ENCODE peak calls at places on chromosomes 13 and 19, in six cellular contexts. O is AG04450, X is RWPE1, S is IMR-90, V is foreskin fibroblast, W is right lobe of liver. D is an unnamed sample.

GRCh38 chr19:35908010-35908441 is at the start of gene TYROBP:
- DNase-seq in O (no peak), X (no peak), S (no peak), V (no peak), W (no peak), D (no peak)

GRCh38 chr13:98484289-98485219 is 92.4 kb downstream of the STK24 start:
- DNase-seq in O (no peak), X (peak; percentile 98), S (peak; percentile 95), V (peak; percentile 96), W (peak; percentile 74), D (no peak)

GRCh38 chr19:49180659-49181058 is 23.1 kb downstream of the TRPM4 start:
- DNase-seq in O (no peak), X (no peak), S (no peak), V (no peak), W (no peak), D (no peak)

GRCh38 chr13:25992076-25992475 is 59.7 kb downstream of the SHISA2 start:
- DNase-seq in O (no peak), X (no peak), S (no peak), V (no peak), W (no peak), D (no peak)

GRCh38 chr13:76637651-76638111 is 248.5 kb downstream of the KCTD12 start:
- DNase-seq in O (no peak), X (no peak), S (peak; percentile 1), V (peak; percentile 77), W (no peak), D (no peak)

GRCh38 chr13:29520671-29521070 is 74.8 kb downstream of the SLC7A1 start:
- DNase-seq in O (peak; percentile 18), X (no peak), S (peak; percentile 55), V (peak; percentile 89), W (no peak), D (no peak)

GRCh38 chr13:43100667-43101066 is 77.3 kb downstream of the DNAJC15 start:
- DNase-seq in O (no peak), X (no peak), S (no peak), V (no peak), W (no peak), D (no peak)

GRCh38 chr13:47457631-47458030 is 543.4 kb downstream of the SUCLA2 start:
- DNase-seq in O (no peak), X (peak; percentile 9), S (peak; percentile 49), V (peak; percentile 48), W (no peak), D (no peak)

GRCh38 chr19:16073988-16074387 is 2.3 kb upstream of the TPM4 start:
- DNase-seq in O (no peak), X (no peak), S (no peak), V (peak; percentile 59), W (no peak), D (no peak)

GRCh38 chr19:575527-576506 is 3.4 kb downstream of the BSG start:
- DNase-seq in O (no peak), X (peak; percentile 78), S (peak; percentile 37), V (peak; percentile 77), W (no peak), D (no peak)

GRCh38 chr13:99656092-99656745 is 154.9 kb downstream of the TM9SF2 start:
- DNase-seq in O (peak; percentile 18), X (peak; percentile 72), S (peak; percentile 67), V (peak; percentile 87), W (peak; percentile 89), D (no peak)

GRCh38 chr19:35642312-35642711 is 767 bp downstream of the ETV2 start:
- DNase-seq in O (no peak), X (no peak), S (no peak), V (no peak), W (no peak), D (no peak)

GRCh38 chr19:49148784-49149651 is 6.2 kb downstream of the HRC start:
- DNase-seq in O (peak; percentile 76), X (peak; percentile 99), S (peak; percentile 86), V (peak; percentile 95), W (peak; percentile 99), D (peak; percentile 99)

GRCh38 chr19:32196690-32197420 is 148.6 kb upstream of the ZNF507 start:
- DNase-seq in O (no peak), X (no peak), S (no peak), V (no peak), W (no peak), D (no peak)

GRCh38 chr19:1825909-1826556 is 14.0 kb upstream of the ATP8B3 start:
- DNase-seq in O (peak; percentile 36), X (peak; percentile 76), S (peak; percentile 56), V (peak; percentile 84), W (peak; percentile 81), D (no peak)
- TF ChIP-seq CTCF in O (peak; percentile 87), X (peak; percentile 93), S (peak; percentile 83), V (peak; percentile 96), W (peak; percentile 87), D (peak; percentile 90)

GRCh38 chr19:12788682-12789097 is 2.6 kb upstream of the JUNB start:
- DNase-seq in O (no peak), X (peak; percentile 62), S (peak; percentile 75), V (peak; percentile 87), W (no peak), D (no peak)
- TF ChIP-seq CTCF in O (no peak), X (no peak), S (no peak), V (no peak), W (no peak), D (peak; percentile 24)

GRCh38 chr13:59475911-59476310 is 687.8 kb downstream of the DIAPH3 start:
- DNase-seq in O (no peak), X (no peak), S (no peak), V (no peak), W (no peak), D (no peak)

GRCh38 chr13:59478908-59479307 is 684.8 kb downstream of the DIAPH3 start:
- DNase-seq in O (no peak), X (no peak), S (no peak), V (no peak), W (no peak), D (no peak)

GRCh38 chr13:59479629-59480028 is 684.1 kb downstream of the DIAPH3 start:
- DNase-seq in O (no peak), X (no peak), S (no peak), V (no peak), W (no peak), D (no peak)

GRCh38 chr13:59476376-59476775 is 687.4 kb downstream of the DIAPH3 start:
- DNase-seq in O (no peak), X (no peak), S (peak; percentile 17), V (peak; percentile 20), W (no peak), D (no peak)

DNA sequence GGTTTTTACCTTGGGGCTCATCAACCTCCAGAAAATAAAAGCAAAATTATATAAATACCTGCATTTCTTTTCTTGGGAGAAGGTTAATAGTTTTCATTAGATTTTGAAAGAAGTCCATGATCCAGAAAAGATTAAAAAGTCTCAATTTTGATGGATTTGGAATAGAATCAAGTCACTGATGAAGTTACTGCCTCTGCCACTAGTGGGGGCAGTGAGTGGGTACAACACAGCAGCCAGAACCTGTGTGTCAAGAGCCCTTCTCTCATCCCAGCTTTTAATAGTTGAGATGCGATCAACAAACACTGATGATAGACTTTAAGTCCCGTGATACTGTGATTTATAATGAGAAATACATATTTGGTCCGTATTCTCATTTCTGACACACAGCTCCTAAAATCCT is 686.7 kb downstream of the DIAPH3 start:
- DNase-seq in O (no peak), X (no peak), S (no peak), V (no peak), W (no peak), D (no peak)
- TF ChIP-seq CTCF in O (peak; percentile 26), X (no peak), S (peak; percentile 26), V (peak; percentile 12), W (no peak), D (peak; percentile 60)

GRCh38 chr13:39682310-39682709 is 26.8 kb downstream of the COG6 start:
- DNase-seq in O (no peak), X (no peak), S (no peak), V (no peak), W (no peak), D (no peak)

GRCh38 chr13:39675904-39676303 is 20.4 kb downstream of the COG6 start:
- DNase-seq in O (no peak), X (no peak), S (no peak), V (no peak), W (no peak), D (no peak)

GRCh38 chr13:39672378-39673132 is 17.1 kb downstream of the COG6 start:
- DNase-seq in O (no peak), X (no peak), S (no peak), V (no peak), W (no peak), D (no peak)

DNA sequence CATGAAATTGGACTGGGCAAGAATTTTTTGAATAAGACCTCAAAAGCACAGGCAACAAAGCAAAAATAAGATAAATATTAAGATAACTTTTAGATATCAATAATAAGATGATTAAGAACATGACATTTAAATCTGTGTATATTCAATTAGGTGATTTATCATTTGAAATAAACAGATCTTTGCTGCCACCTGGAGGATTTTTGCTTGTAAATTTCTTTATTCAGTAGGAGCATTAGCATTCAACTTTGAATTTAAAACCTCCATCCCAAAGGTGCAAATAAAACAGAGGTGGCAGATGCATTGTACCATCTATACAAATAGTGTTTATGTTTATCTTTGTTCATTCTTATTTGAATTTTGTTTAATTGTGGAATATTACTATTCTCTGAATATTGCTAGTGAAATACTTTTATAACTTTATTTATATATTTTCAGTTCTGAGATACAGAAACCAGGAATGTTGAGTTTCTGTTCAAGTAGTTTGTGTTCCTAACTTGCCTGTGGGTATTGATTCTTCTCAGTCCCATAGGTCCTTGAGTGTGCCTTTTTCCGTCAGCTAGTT is 20.9 kb downstream of the COG6 start:
- DNase-seq in O (no peak), X (peak; percentile 13), S (peak; percentile 39), V (peak; percentile 54), W (no peak), D (no peak)
- TF ChIP-seq CTCF in O (peak; percentile 50), X (peak; percentile 56), S (peak; percentile 47), V (peak; percentile 17), W (peak; percentile 55), D (peak; percentile 88)

DNA sequence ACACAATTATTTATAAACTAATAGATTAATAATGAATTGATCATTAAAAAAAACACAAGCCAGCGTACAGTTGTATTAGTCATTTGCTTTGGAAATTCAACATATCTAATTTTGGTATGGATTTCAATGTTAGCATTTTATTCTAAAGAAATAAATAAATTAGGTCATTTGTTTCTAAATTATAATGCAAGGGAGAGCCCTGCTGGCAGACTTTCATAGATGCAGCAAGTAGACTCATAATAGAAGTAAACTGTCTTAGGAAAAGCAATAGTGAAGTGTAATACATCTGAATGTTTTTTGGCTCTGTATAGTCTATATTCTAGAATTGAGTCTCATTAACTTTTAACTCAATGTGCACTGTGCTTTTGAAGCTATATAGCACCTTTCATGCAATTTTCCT is 982.4 kb upstream of the MIR17HG start:
- DNase-seq in O (no peak), X (no peak), S (no peak), V (no peak), W (no peak), D (no peak)
- TF ChIP-seq CTCF in O (peak; percentile 13), X (peak; percentile 17), S (no peak), V (peak; percentile 6), W (no peak), D (peak; percentile 79)

GRCh38 chr19:58518261-58519086 is 1.1 kb downstream of the ZBTB45 start:
- DNase-seq in O (no peak), X (no peak), S (no peak), V (peak; percentile 50), W (no peak), D (no peak)
- TF ChIP-seq CTCF in O (no peak), X (no peak), S (no peak), V (no peak), W (no peak), D (no peak)

GRCh38 chr19:10898633-10899032 is 27.3 kb downstream of the CARM1 start:
- DNase-seq in O (no peak), X (peak; percentile 30), S (no peak), V (no peak), W (no peak), D (no peak)
- TF ChIP-seq CTCF in O (no peak), X (no peak), S (no peak), V (no peak), W (no peak), D (no peak)

GRCh38 chr19:23437901-23438300 is 42.6 kb upstream of the ZNF91 start:
- DNase-seq in O (no peak), X (no peak), S (no peak), V (no peak), W (no peak), D (no peak)
- TF ChIP-seq CTCF in O (no peak), X (no peak), S (no peak), V (no peak), W (no peak), D (no peak)